ENCODE peak calls at places on chromosomes 7 and 10, in nine cellular contexts. One of them, this sample, is unnamed.
A peak's percentile ranks its signal among the peaks of the same experiment; 100 is the strongest.

GRCh38 chr7:36668080-36668479 is 56.2 kb downstream of the AOAH start:
- DNase-seq in skeletal muscle cell: no peak
- DNase-seq in activated T-cell treated with anti-CD3 and anti-CD28 coated beads, Interleukin-2, amount 50 U/mL, for 72 hours: no peak
- DNase-seq in HFFc6: no peak
- DNase-seq in T-helper 9 cell: no peak
- DNase-seq in NCI-H2029: no peak
- DNase-seq in memory B cell: no peak
- DNase-seq in anterior cingulate cortex: no peak
- DNase-seq in CD8-positive, alpha-beta T cell: no peak
- DNase-seq in this sample: no peak

GRCh38 chr10:48253970-48254657 is 20.4 kb downstream of the FRMPD2 start:
- DNase-seq in activated T-cell treated with anti-CD3 and anti-CD28 coated beads, Interleukin-2, amount 50 U/mL, for 72 hours: no peak
- DNase-seq in NCI-H2029: no peak
- DNase-seq in HFFc6: peak; percentile 23
- DNase-seq in anterior cingulate cortex: no peak
- DNase-seq in T-helper 9 cell: no peak
- DNase-seq in skeletal muscle cell: peak; percentile 8
- DNase-seq in memory B cell: no peak
- DNase-seq in CD8-positive, alpha-beta T cell: no peak
- DNase-seq in this sample: no peak

GRCh38 chr7:116432517-116432916 is 67.0 kb upstream of the CAV2 start:
- DNase-seq in anterior cingulate cortex: no peak
- DNase-seq in T-helper 9 cell: no peak
- DNase-seq in HFFc6: no peak
- DNase-seq in NCI-H2029: no peak
- DNase-seq in skeletal muscle cell: no peak
- DNase-seq in memory B cell: no peak
- DNase-seq in activated T-cell treated with anti-CD3 and anti-CD28 coated beads, Interleukin-2, amount 50 U/mL, for 72 hours: no peak
- DNase-seq in CD8-positive, alpha-beta T cell: no peak
- DNase-seq in this sample: no peak

GRCh38 chr10:26489081-26489480 is 50.9 kb downstream of the APBB1IP start:
- DNase-seq in HFFc6: no peak
- DNase-seq in NCI-H2029: no peak
- DNase-seq in activated T-cell treated with anti-CD3 and anti-CD28 coated beads, Interleukin-2, amount 50 U/mL, for 72 hours: no peak
- DNase-seq in CD8-positive, alpha-beta T cell: no peak
- DNase-seq in memory B cell: no peak
- DNase-seq in T-helper 9 cell: no peak
- DNase-seq in anterior cingulate cortex: no peak
- DNase-seq in skeletal muscle cell: no peak
- DNase-seq in this sample: no peak

GRCh38 chr10:44205072-44205471 is 179.8 kb downstream of the CXCL12 start:
- DNase-seq in HFFc6: no peak
- DNase-seq in NCI-H2029: no peak
- DNase-seq in anterior cingulate cortex: no peak
- DNase-seq in memory B cell: no peak
- DNase-seq in activated T-cell treated with anti-CD3 and anti-CD28 coated beads, Interleukin-2, amount 50 U/mL, for 72 hours: no peak
- DNase-seq in skeletal muscle cell: no peak
- DNase-seq in CD8-positive, alpha-beta T cell: no peak
- DNase-seq in T-helper 9 cell: no peak
- DNase-seq in this sample: no peak

GRCh38 chr10:50990568-50991495 is 83.5 kb upstream of the PRKG1 start:
- DNase-seq in NCI-H2029: no peak
- DNase-seq in CD8-positive, alpha-beta T cell: no peak
- DNase-seq in skeletal muscle cell: peak; percentile 87
- DNase-seq in anterior cingulate cortex: no peak
- DNase-seq in T-helper 9 cell: no peak
- DNase-seq in memory B cell: no peak
- DNase-seq in activated T-cell treated with anti-CD3 and anti-CD28 coated beads, Interleukin-2, amount 50 U/mL, for 72 hours: peak; percentile 8
- DNase-seq in HFFc6: peak; percentile 48
- DNase-seq in this sample: no peak

GRCh38 chr7:29593458-29593857 is 29.8 kb downstream of the PRR15 start:
- DNase-seq in CD8-positive, alpha-beta T cell: no peak
- DNase-seq in NCI-H2029: no peak
- DNase-seq in skeletal muscle cell: no peak
- DNase-seq in T-helper 9 cell: no peak
- DNase-seq in HFFc6: no peak
- DNase-seq in anterior cingulate cortex: no peak
- DNase-seq in activated T-cell treated with anti-CD3 and anti-CD28 coated beads, Interleukin-2, amount 50 U/mL, for 72 hours: no peak
- DNase-seq in memory B cell: no peak
- DNase-seq in this sample: no peak

GRCh38 chr7:146656988-146657387 is 540.4 kb downstream of the CNTNAP2 start:
- DNase-seq in NCI-H2029: no peak
- DNase-seq in CD8-positive, alpha-beta T cell: no peak
- DNase-seq in activated T-cell treated with anti-CD3 and anti-CD28 coated beads, Interleukin-2, amount 50 U/mL, for 72 hours: no peak
- DNase-seq in anterior cingulate cortex: no peak
- DNase-seq in HFFc6: no peak
- DNase-seq in T-helper 9 cell: no peak
- DNase-seq in memory B cell: no peak
- DNase-seq in skeletal muscle cell: no peak
- DNase-seq in this sample: no peak

GRCh38 chr7:131072505-131073091 is 255.1 kb upstream of the MKLN1 start:
- DNase-seq in CD8-positive, alpha-beta T cell: no peak
- DNase-seq in memory B cell: no peak
- DNase-seq in HFFc6: no peak
- DNase-seq in T-helper 9 cell: no peak
- DNase-seq in anterior cingulate cortex: no peak
- DNase-seq in skeletal muscle cell: no peak
- DNase-seq in NCI-H2029: peak; percentile 87
- DNase-seq in activated T-cell treated with anti-CD3 and anti-CD28 coated beads, Interleukin-2, amount 50 U/mL, for 72 hours: no peak
- DNase-seq in this sample: no peak

GRCh38 chr10:102729090-102730026 is 14.4 kb upstream of the WBP1L start:
- DNase-seq in memory B cell: peak; percentile 34
- DNase-seq in NCI-H2029: peak; percentile 8
- DNase-seq in anterior cingulate cortex: peak; percentile 50
- DNase-seq in HFFc6: peak; percentile 65
- DNase-seq in T-helper 9 cell: peak; percentile 33
- DNase-seq in skeletal muscle cell: no peak
- DNase-seq in activated T-cell treated with anti-CD3 and anti-CD28 coated beads, Interleukin-2, amount 50 U/mL, for 72 hours: peak; percentile 70
- DNase-seq in CD8-positive, alpha-beta T cell: peak; percentile 37
- DNase-seq in this sample: peak; percentile 39

GRCh38 chr7:159117366-159118219 is 27.1 kb downstream of the VIPR2 start:
- DNase-seq in HFFc6: no peak
- DNase-seq in CD8-positive, alpha-beta T cell: no peak
- DNase-seq in activated T-cell treated with anti-CD3 and anti-CD28 coated beads, Interleukin-2, amount 50 U/mL, for 72 hours: no peak
- DNase-seq in T-helper 9 cell: no peak
- DNase-seq in memory B cell: no peak
- DNase-seq in anterior cingulate cortex: no peak
- DNase-seq in skeletal muscle cell: no peak
- DNase-seq in NCI-H2029: no peak
- DNase-seq in this sample: no peak

GRCh38 chr7:81231203-81231922 is 312.5 kb upstream of the SEMA3C start:
- DNase-seq in skeletal muscle cell: no peak
- DNase-seq in HFFc6: no peak
- DNase-seq in activated T-cell treated with anti-CD3 and anti-CD28 coated beads, Interleukin-2, amount 50 U/mL, for 72 hours: no peak
- DNase-seq in T-helper 9 cell: no peak
- DNase-seq in memory B cell: no peak
- DNase-seq in CD8-positive, alpha-beta T cell: no peak
- DNase-seq in NCI-H2029: no peak
- DNase-seq in anterior cingulate cortex: no peak
- DNase-seq in this sample: no peak

GRCh38 chr10:12835709-12836108 is 165.8 kb downstream of the CCDC3 start:
- DNase-seq in HFFc6: no peak
- DNase-seq in NCI-H2029: no peak
- DNase-seq in activated T-cell treated with anti-CD3 and anti-CD28 coated beads, Interleukin-2, amount 50 U/mL, for 72 hours: no peak
- DNase-seq in T-helper 9 cell: no peak
- DNase-seq in skeletal muscle cell: no peak
- DNase-seq in anterior cingulate cortex: peak; percentile 55
- DNase-seq in CD8-positive, alpha-beta T cell: no peak
- DNase-seq in memory B cell: no peak
- DNase-seq in this sample: no peak

GRCh38 chr7:98399903-98400537 is 870 bp downstream of the BAIAP2L1 start:
- DNase-seq in anterior cingulate cortex: no peak
- DNase-seq in HFFc6: peak; percentile 36
- DNase-seq in skeletal muscle cell: no peak
- DNase-seq in memory B cell: no peak
- DNase-seq in CD8-positive, alpha-beta T cell: no peak
- DNase-seq in NCI-H2029: no peak
- DNase-seq in T-helper 9 cell: no peak
- DNase-seq in activated T-cell treated with anti-CD3 and anti-CD28 coated beads, Interleukin-2, amount 50 U/mL, for 72 hours: no peak
- DNase-seq in this sample: no peak

GRCh38 chr7:142611566-142612250 is 137.6 kb upstream of the PRSS1 start:
- DNase-seq in T-helper 9 cell: no peak
- DNase-seq in CD8-positive, alpha-beta T cell: no peak
- DNase-seq in skeletal muscle cell: peak; percentile 23
- DNase-seq in HFFc6: no peak
- DNase-seq in memory B cell: no peak
- DNase-seq in activated T-cell treated with anti-CD3 and anti-CD28 coated beads, Interleukin-2, amount 50 U/mL, for 72 hours: no peak
- DNase-seq in anterior cingulate cortex: no peak
- DNase-seq in NCI-H2029: no peak
- DNase-seq in this sample: no peak

GRCh38 chr7:38310601-38311057 is 37.2 kb upstream of the TARP start:
- DNase-seq in activated T-cell treated with anti-CD3 and anti-CD28 coated beads, Interleukin-2, amount 50 U/mL, for 72 hours: no peak
- DNase-seq in T-helper 9 cell: no peak
- DNase-seq in NCI-H2029: no peak
- DNase-seq in skeletal muscle cell: no peak
- DNase-seq in CD8-positive, alpha-beta T cell: no peak
- DNase-seq in HFFc6: no peak
- DNase-seq in anterior cingulate cortex: no peak
- DNase-seq in memory B cell: no peak
- DNase-seq in this sample: no peak

GRCh38 chr7:24755541-24756416 is 1.5 kb downstream of the GSDME start:
- DNase-seq in NCI-H2029: no peak
- DNase-seq in activated T-cell treated with anti-CD3 and anti-CD28 coated beads, Interleukin-2, amount 50 U/mL, for 72 hours: peak; percentile 42
- DNase-seq in CD8-positive, alpha-beta T cell: no peak
- DNase-seq in T-helper 9 cell: no peak
- DNase-seq in skeletal muscle cell: no peak
- DNase-seq in HFFc6: peak; percentile 59
- DNase-seq in anterior cingulate cortex: no peak
- DNase-seq in memory B cell: no peak
- DNase-seq in this sample: peak; percentile 20

GRCh38 chr10:133260895-133261725 is 15.6 kb downstream of the ADAM8 start:
- DNase-seq in HFFc6: no peak
- DNase-seq in CD8-positive, alpha-beta T cell: peak; percentile 42
- DNase-seq in memory B cell: peak; percentile 56
- DNase-seq in anterior cingulate cortex: no peak
- DNase-seq in skeletal muscle cell: no peak
- DNase-seq in activated T-cell treated with anti-CD3 and anti-CD28 coated beads, Interleukin-2, amount 50 U/mL, for 72 hours: peak; percentile 80
- DNase-seq in NCI-H2029: no peak
- DNase-seq in T-helper 9 cell: peak; percentile 56
- DNase-seq in this sample: peak; percentile 53

GRCh38 chr7:19939746-19940145 is 166.3 kb upstream of the TMEM196 start:
- DNase-seq in memory B cell: no peak
- DNase-seq in CD8-positive, alpha-beta T cell: no peak
- DNase-seq in NCI-H2029: no peak
- DNase-seq in anterior cingulate cortex: no peak
- DNase-seq in skeletal muscle cell: peak; percentile 52
- DNase-seq in T-helper 9 cell: no peak
- DNase-seq in activated T-cell treated with anti-CD3 and anti-CD28 coated beads, Interleukin-2, amount 50 U/mL, for 72 hours: no peak
- DNase-seq in HFFc6: no peak
- DNase-seq in this sample: no peak

GRCh38 chr10:103736763-103737162 is 118.6 kb downstream of the SH3PXD2A start:
- DNase-seq in HFFc6: peak; percentile 13
- DNase-seq in activated T-cell treated with anti-CD3 and anti-CD28 coated beads, Interleukin-2, amount 50 U/mL, for 72 hours: no peak
- DNase-seq in skeletal muscle cell: no peak
- DNase-seq in NCI-H2029: peak; percentile 23
- DNase-seq in CD8-positive, alpha-beta T cell: no peak
- DNase-seq in memory B cell: no peak
- DNase-seq in anterior cingulate cortex: no peak
- DNase-seq in T-helper 9 cell: no peak
- DNase-seq in this sample: no peak

GRCh38 chr7:51764981-51765380 is 448.4 kb upstream of the COBL start:
- DNase-seq in T-helper 9 cell: no peak
- DNase-seq in skeletal muscle cell: no peak
- DNase-seq in activated T-cell treated with anti-CD3 and anti-CD28 coated beads, Interleukin-2, amount 50 U/mL, for 72 hours: no peak
- DNase-seq in anterior cingulate cortex: no peak
- DNase-seq in NCI-H2029: no peak
- DNase-seq in HFFc6: no peak
- DNase-seq in memory B cell: no peak
- DNase-seq in CD8-positive, alpha-beta T cell: no peak
- DNase-seq in this sample: no peak

This sample was measured in activated T-helper 2 cell treated with anti-CD3 and anti-CD28 coated beads, Interferon-gamma antibody, Interleukin-2, Interleukin-4, amounts not matched to agents 10 μg/mL and 5 μg/mL and 100 μg/mL, durations not matched to agents 14 hours and 24 hours and 36 hours.